ENCODE peak calls at places on chromosome 4, in eight cellular contexts. L is AG08395, G is iPS DF 6.9, E is LHCN-M2, I is substantia nigra, R is amygdala, B is body of pancreas, Q is left lung. F is an unnamed sample.

GRCh38 chr4:174631901-174632758 is 109.8 kb upstream of the HPGD start:
- DNase-seq in B (peak; percentile 25), E (peak; percentile 44), Q (no peak), R (no peak), L (peak; percentile 47), I (no peak), G (peak; percentile 7), F (no peak)

GRCh38 chr4:165677081-165677480 is 196.0 kb upstream of the TLL1 start:
- DNase-seq in R (no peak), G (no peak), Q (no peak), E (no peak), B (no peak), L (no peak), I (no peak), F (no peak)

GRCh38 chr4:4859010-4859798 is at the start of gene MSX1:
- DNase-seq in I (peak; percentile 77), R (peak; percentile 84), Q (peak; percentile 93), L (peak; percentile 97), B (peak; percentile 87), E (peak; percentile 83), G (peak; percentile 85), F (peak; percentile 77)

GRCh38 chr4:145293658-145294057 is 113.3 kb upstream of the OTUD4 start:
- DNase-seq in Q (no peak), E (peak; percentile 66), B (no peak), I (no peak), L (no peak), R (no peak), G (no peak), F (no peak)

GRCh38 chr4:185838514-185839203 is 26.7 kb upstream of the SORBS2 start:
- DNase-seq in I (no peak), R (no peak), E (peak; percentile 26), B (no peak), Q (no peak), L (no peak), G (no peak), F (no peak)

GRCh38 chr4:84051728-84052127 is 447.4 kb downstream of the NKX6-1 start:
- DNase-seq in L (no peak), R (no peak), Q (no peak), G (no peak), E (no peak), B (no peak), I (no peak), F (no peak)

GRCh38 chr4:78058591-78059523 is 1.7 kb downstream of the FRAS1 start:
- DNase-seq in Q (peak; percentile 83), R (peak; percentile 23), L (peak; percentile 37), B (peak; percentile 49), E (peak; percentile 33), I (no peak), G (no peak), F (no peak)

GRCh38 chr4:169271692-169272007 is 894 bp upstream of the SH3RF1 start:
- DNase-seq in I (no peak), B (no peak), Q (no peak), G (no peak), L (no peak), E (no peak), R (no peak), F (no peak)

GRCh38 chr4:67549123-67549522 is 3.8 kb upstream of the CENPC start:
- DNase-seq in E (no peak), B (no peak), R (no peak), L (no peak), G (no peak), I (no peak), Q (no peak), F (no peak)